ENCODE peak calls at places on chromosomes 5 and 9, in nine cellular contexts. E is AG04450; I is body of pancreas; N is substantia nigra; B is COLO829; T is activated CD8-positive, alpha-beta memory T cell treated with anti-CD3 and anti-CD28 coated beads for 4 hours; Q is hepatic stellate cell; C is activated CD4-positive, CD25-positive, alpha-beta regulatory T cell treated with anti-CD3 and anti-CD28 coated beads, Interleukin-2, amount 50 U/mL, for 16 hours; K is nephron progenitor cell. D is an unnamed sample.

GRCh38 chr9:130074391-130075115 is 20.8 kb downstream of the GPR107 start:
- DNase-seq in N (no peak), Q (no peak), I (no peak), K (no peak), B (no peak), T (no peak), E (no peak), C (no peak), D (no peak)

GRCh38 chr9:105357937-105358336 is 89.9 kb upstream of the FSD1L start:
- DNase-seq in E (no peak), B (no peak), T (no peak), K (no peak), I (no peak), Q (no peak), N (no peak), C (no peak), D (no peak)

GRCh38 chr5:16736158-16736994 is 119.6 kb upstream of the RETREG1 start:
- DNase-seq in E (peak), I (peak), C (no peak), N (no peak), T (no peak), B (peak), Q (peak), K (no peak), D (no peak)

GRCh38 chr9:136403538-136403914 is 3.6 kb upstream of the SNAPC4 start:
- DNase-seq in B (no peak), N (no peak), T (peak), C (peak), Q (no peak), K (no peak), E (no peak), I (no peak), D (no peak)

GRCh38 chr5:172714491-172715420 is 56.2 kb downstream of the DUSP1 start:
- DNase-seq in T (peak), C (peak), Q (peak), B (peak), E (no peak), N (peak), K (peak), I (peak), D (peak)

GRCh38 chr9:101427957-101428655 is 7.5 kb downstream of the ALDOB start:
- DNase-seq in Q (no peak), C (no peak), N (no peak), T (no peak), E (no peak), K (no peak), I (no peak), B (no peak), D (no peak)

GRCh38 chr5:140235776-140236558 is 61.0 kb downstream of the CYSTM1 start:
- DNase-seq in C (no peak), E (no peak), I (no peak), T (no peak), K (no peak), Q (no peak), B (no peak), N (no peak), D (no peak)

GRCh38 chr5:154523104-154523503 is 45.1 kb upstream of the HAND1 start:
- DNase-seq in I (no peak), Q (no peak), T (no peak), N (no peak), E (no peak), B (no peak), C (no peak), K (no peak), D (peak)

GRCh38 chr5:11239261-11239660 is 478.2 kb upstream of the DAP start:
- DNase-seq in C (no peak), B (no peak), N (no peak), I (no peak), T (no peak), E (no peak), K (no peak), Q (no peak), D (peak)

GRCh38 chr5:168472329-168472728 is 13.9 kb upstream of the RARS1 start:
- DNase-seq in B (peak), T (no peak), I (no peak), C (no peak), N (no peak), K (no peak), E (peak), Q (peak), D (no peak)

GRCh38 chr9:557601-558201 is 283.8 kb upstream of the DMRT1 start:
- DNase-seq in N (no peak), T (no peak), I (no peak), C (no peak), Q (no peak), K (no peak), E (no peak), B (no peak), D (no peak)

GRCh38 chr9:133935328-133936040 is 56.6 kb downstream of the VAV2 start:
- DNase-seq in N (no peak), T (no peak), E (peak), B (no peak), C (no peak), I (peak), K (no peak), Q (peak), D (no peak)

GRCh38 chr5:3010953-3011763 is 259.7 kb upstream of the IRX2 start:
- DNase-seq in C (no peak), T (no peak), I (no peak), Q (no peak), K (no peak), B (no peak), E (no peak), N (no peak), D (no peak)

GRCh38 chr5:141477815-141478214 is 2.0 kb downstream of the PCDHGC3 start:
- DNase-seq in K (no peak), T (no peak), N (no peak), C (no peak), B (no peak), I (no peak), E (no peak), Q (no peak), D (no peak)

GRCh38 chr9:16318516-16319060 is 551.9 kb downstream of the BNC2 start:
- DNase-seq in N (no peak), B (no peak), E (no peak), I (no peak), C (no peak), Q (no peak), T (no peak), K (no peak), D (no peak)

GRCh38 chr5:174832811-174833210 is 108.4 kb downstream of the MSX2 start:
- DNase-seq in E (no peak), T (no peak), N (no peak), B (no peak), I (no peak), Q (no peak), K (no peak), C (no peak), D (no peak)

GRCh38 chr9:109600142-109600541 is 102.0 kb upstream of the PTPN3 start:
- DNase-seq in T (no peak), B (no peak), I (no peak), E (peak), N (no peak), Q (peak), C (no peak), K (no peak), D (no peak)

GRCh38 chr5:157941616-157942015 is 82.7 kb upstream of the CLINT1 start:
- DNase-seq in Q (no peak), T (no peak), K (no peak), B (no peak), C (no peak), I (no peak), E (no peak), N (no peak), D (no peak)

GRCh38 chr5:15995206-15996052 is 184.2 kb downstream of the MARCHF11 start:
- DNase-seq in C (no peak), N (no peak), B (peak), E (no peak), K (peak), I (no peak), T (no peak), Q (peak), D (peak)

GRCh38 chr5:11050596-11051304 is 289.7 kb upstream of the DAP start:
- DNase-seq in C (no peak), B (no peak), I (no peak), Q (no peak), E (no peak), N (no peak), K (no peak), T (no peak), D (no peak)

GRCh38 chr5:34655354-34655991 is 655 bp upstream of the RAI14 start:
- DNase-seq in Q (peak), T (no peak), K (peak), E (peak), C (no peak), N (peak), B (no peak), I (peak), D (peak)

GRCh38 chr5:58499951-58500350 is 8.7 kb downstream of the GAPT start:
- DNase-seq in K (no peak), B (no peak), N (no peak), E (no peak), Q (no peak), C (no peak), T (no peak), I (peak), D (no peak)

GRCh38 chr9:14512942-14513341 is 180.3 kb downstream of the ZDHHC21 start:
- DNase-seq in C (no peak), I (no peak), K (no peak), E (no peak), T (no peak), N (no peak), B (no peak), Q (no peak), D (no peak)

GRCh38 chr9:122158202-122158601 is 1.4 kb downstream of the NDUFA8 start:
- DNase-seq in E (peak), T (no peak), C (no peak), I (peak), N (no peak), B (peak), K (peak), Q (peak), D (peak)

GRCh38 chr9:78314953-78315870 is 18.3 kb downstream of the PSAT1 start:
- DNase-seq in K (no peak), Q (no peak), I (peak), E (no peak), N (no peak), B (no peak), T (no peak), C (no peak), D (no peak)

GRCh38 chr5:98173334-98173733 is 600.1 kb upstream of the RGMB start:
- DNase-seq in B (no peak), E (no peak), C (no peak), T (no peak), K (no peak), Q (peak), I (no peak), N (no peak), D (no peak)

GRCh38 chr5:67305913-67306710 is 109.5 kb upstream of the CD180 start:
- DNase-seq in T (no peak), Q (no peak), E (no peak), I (no peak), N (no peak), C (no peak), B (no peak), K (no peak), D (no peak)

GRCh38 chr5:374631-375335 is 53.3 kb downstream of the AHRR start:
- DNase-seq in B (no peak), I (no peak), E (no peak), Q (no peak), N (no peak), K (no peak), T (no peak), C (no peak), D (no peak)

GRCh38 chr5:113354056-113354455 is 80.7 kb downstream of the TSSK1B start:
- DNase-seq in T (no peak), E (no peak), N (no peak), I (no peak), C (no peak), B (no peak), K (no peak), Q (no peak), D (no peak)

GRCh38 chr5:14507156-14507941 is 74.2 kb upstream of the OTULINL start:
- DNase-seq in E (no peak), B (no peak), T (no peak), C (no peak), K (no peak), I (no peak), Q (no peak), N (no peak), D (no peak)

GRCh38 chr9:109408759-109409462 is 88.1 kb upstream of the EPB41L4B start:
- DNase-seq in Q (no peak), K (no peak), N (no peak), B (no peak), T (no peak), I (no peak), C (no peak), E (no peak), D (no peak)

GRCh38 chr5:66307647-66308257 is 163.7 kb downstream of the SREK1 start:
- DNase-seq in Q (peak), T (no peak), K (peak), B (peak), N (no peak), I (no peak), C (no peak), E (peak), D (peak)

GRCh38 chr9:2180704-2181103 is 165.6 kb downstream of the SMARCA2 start:
- DNase-seq in E (no peak), T (no peak), C (no peak), K (no peak), I (no peak), B (no peak), N (no peak), Q (no peak), D (no peak)

GRCh38 chr9:129894106-129894823 is 59.0 kb downstream of the USP20 start:
- DNase-seq in E (no peak), N (no peak), T (no peak), B (no peak), Q (no peak), I (no peak), C (no peak), K (no peak), D (no peak)

GRCh38 chr5:150523472-150524350 is 15.8 kb downstream of the NDST1 start:
- DNase-seq in N (no peak), E (peak), Q (peak), K (peak), T (no peak), C (no peak), B (peak), I (peak), D (peak)

GRCh38 chr9:4099961-4100360 is 199.9 kb downstream of the GLIS3 start:
- DNase-seq in Q (no peak), B (no peak), I (no peak), K (no peak), E (no peak), N (no peak), T (no peak), C (no peak), D (no peak)

GRCh38 chr5:56148453-56148971 is 84.6 kb downstream of the ANKRD55 start:
- DNase-seq in K (peak), B (no peak), T (no peak), E (no peak), C (no peak), I (peak), Q (no peak), N (no peak), D (no peak)